ENCODE peak calls at places on chromosome 2, in four cellular contexts. One of them, this sample, is unnamed.

GRCh38 chr2:240600451-240600961 is 14.0 kb downstream of the CAPN10 start:
- DNase-seq in glomerular endothelial cell: no peak
- DNase-seq in stimulated activated CD4-positive, alpha-beta T cell treated with anti-CD3 and anti-CD28 coated beads, Interleukin-1b, Interleukin-23, amount 100 ng/mL, for 1 hour: no peak
- DNase-seq in EH: no peak
- DNase-seq in this sample: no peak

GRCh38 chr2:11746376-11746806 is at the start of gene LPIN1:
- DNase-seq in glomerular endothelial cell: no peak
- DNase-seq in stimulated activated CD4-positive, alpha-beta T cell treated with anti-CD3 and anti-CD28 coated beads, Interleukin-1b, Interleukin-23, amount 100 ng/mL, for 1 hour: peak
- DNase-seq in EH: peak
- DNase-seq in this sample: peak

GRCh38 chr2:156476516-156477206 is 40.5 kb downstream of the GPD2 start:
- DNase-seq in glomerular endothelial cell: no peak
- DNase-seq in stimulated activated CD4-positive, alpha-beta T cell treated with anti-CD3 and anti-CD28 coated beads, Interleukin-1b, Interleukin-23, amount 100 ng/mL, for 1 hour: no peak
- DNase-seq in EH: peak
- DNase-seq in this sample: no peak

GRCh38 chr2:233350708-233351107 is 3.6 kb upstream of the DGKD start:
- DNase-seq in glomerular endothelial cell: peak
- DNase-seq in stimulated activated CD4-positive, alpha-beta T cell treated with anti-CD3 and anti-CD28 coated beads, Interleukin-1b, Interleukin-23, amount 100 ng/mL, for 1 hour: no peak
- DNase-seq in EH: peak
- DNase-seq in this sample: no peak

GRCh38 chr2:175439416-175439815 is 257.9 kb upstream of the ATP5MC3 start:
- DNase-seq in glomerular endothelial cell: no peak
- DNase-seq in stimulated activated CD4-positive, alpha-beta T cell treated with anti-CD3 and anti-CD28 coated beads, Interleukin-1b, Interleukin-23, amount 100 ng/mL, for 1 hour: no peak
- DNase-seq in EH: no peak
- DNase-seq in this sample: no peak

GRCh38 chr2:191577611-191578010 is 100.3 kb upstream of the NABP1 start:
- DNase-seq in glomerular endothelial cell: no peak
- DNase-seq in stimulated activated CD4-positive, alpha-beta T cell treated with anti-CD3 and anti-CD28 coated beads, Interleukin-1b, Interleukin-23, amount 100 ng/mL, for 1 hour: no peak
- DNase-seq in EH: no peak
- DNase-seq in this sample: no peak

GRCh38 chr2:149989447-149990063 is 402.0 kb upstream of the MMADHC start:
- DNase-seq in glomerular endothelial cell: peak
- DNase-seq in stimulated activated CD4-positive, alpha-beta T cell treated with anti-CD3 and anti-CD28 coated beads, Interleukin-1b, Interleukin-23, amount 100 ng/mL, for 1 hour: no peak
- DNase-seq in EH: peak
- DNase-seq in this sample: no peak

GRCh38 chr2:39494784-39495251 is 57.7 kb upstream of the MAP4K3 start:
- DNase-seq in glomerular endothelial cell: no peak
- DNase-seq in stimulated activated CD4-positive, alpha-beta T cell treated with anti-CD3 and anti-CD28 coated beads, Interleukin-1b, Interleukin-23, amount 100 ng/mL, for 1 hour: no peak
- DNase-seq in EH: peak
- DNase-seq in this sample: no peak

GRCh38 chr2:219724628-219725027 is 97.2 kb downstream of the SLC4A3 start:
- DNase-seq in glomerular endothelial cell: no peak
- DNase-seq in stimulated activated CD4-positive, alpha-beta T cell treated with anti-CD3 and anti-CD28 coated beads, Interleukin-1b, Interleukin-23, amount 100 ng/mL, for 1 hour: no peak
- DNase-seq in EH: peak
- DNase-seq in this sample: no peak

GRCh38 chr2:75526842-75527241 is 33.9 kb downstream of the EVA1A start:
- DNase-seq in glomerular endothelial cell: no peak
- DNase-seq in stimulated activated CD4-positive, alpha-beta T cell treated with anti-CD3 and anti-CD28 coated beads, Interleukin-1b, Interleukin-23, amount 100 ng/mL, for 1 hour: no peak
- DNase-seq in EH: no peak
- DNase-seq in this sample: no peak

GRCh38 chr2:237695201-237695780 is 67.9 kb downstream of the LRRFIP1 start:
- DNase-seq in glomerular endothelial cell: peak
- DNase-seq in stimulated activated CD4-positive, alpha-beta T cell treated with anti-CD3 and anti-CD28 coated beads, Interleukin-1b, Interleukin-23, amount 100 ng/mL, for 1 hour: no peak
- DNase-seq in EH: peak
- DNase-seq in this sample: peak

GRCh38 chr2:58834404-58834803 is 593.3 kb upstream of the FANCL start:
- DNase-seq in glomerular endothelial cell: no peak
- DNase-seq in stimulated activated CD4-positive, alpha-beta T cell treated with anti-CD3 and anti-CD28 coated beads, Interleukin-1b, Interleukin-23, amount 100 ng/mL, for 1 hour: no peak
- DNase-seq in EH: peak
- DNase-seq in this sample: no peak

GRCh38 chr2:231357048-231357447 is 38.5 kb upstream of the B3GNT7 start:
- DNase-seq in glomerular endothelial cell: no peak
- DNase-seq in stimulated activated CD4-positive, alpha-beta T cell treated with anti-CD3 and anti-CD28 coated beads, Interleukin-1b, Interleukin-23, amount 100 ng/mL, for 1 hour: no peak
- DNase-seq in EH: no peak
- DNase-seq in this sample: no peak

GRCh38 chr2:27966466-27966865 is 75.9 kb downstream of the BABAM2 start:
- DNase-seq in glomerular endothelial cell: no peak
- DNase-seq in stimulated activated CD4-positive, alpha-beta T cell treated with anti-CD3 and anti-CD28 coated beads, Interleukin-1b, Interleukin-23, amount 100 ng/mL, for 1 hour: no peak
- DNase-seq in EH: no peak
- DNase-seq in this sample: no peak

GRCh38 chr2:54627973-54628372 is 95.5 kb upstream of the EML6 start:
- DNase-seq in glomerular endothelial cell: no peak
- DNase-seq in stimulated activated CD4-positive, alpha-beta T cell treated with anti-CD3 and anti-CD28 coated beads, Interleukin-1b, Interleukin-23, amount 100 ng/mL, for 1 hour: no peak
- DNase-seq in EH: no peak
- DNase-seq in this sample: no peak

GRCh38 chr2:113980946-113981345 is 91.1 kb downstream of the ACTR3 start:
- DNase-seq in glomerular endothelial cell: no peak
- DNase-seq in stimulated activated CD4-positive, alpha-beta T cell treated with anti-CD3 and anti-CD28 coated beads, Interleukin-1b, Interleukin-23, amount 100 ng/mL, for 1 hour: no peak
- DNase-seq in EH: peak
- DNase-seq in this sample: no peak

GRCh38 chr2:188495990-188496431 is 204.3 kb downstream of the GULP1 start:
- DNase-seq in glomerular endothelial cell: no peak
- DNase-seq in stimulated activated CD4-positive, alpha-beta T cell treated with anti-CD3 and anti-CD28 coated beads, Interleukin-1b, Interleukin-23, amount 100 ng/mL, for 1 hour: no peak
- DNase-seq in EH: peak
- DNase-seq in this sample: no peak

This sample was measured in NCI-H2029.